ENCODE peak calls at places on chromosomes 13 and 19, in eight cellular contexts. I is adrenal gland; A is CD4-positive, alpha-beta memory T cell; F is AG04449; J is brain microvascular endothelial cell; T is AG04450; S is lung; V is tibial nerve. D is an unnamed sample.

GRCh38 chr19:16025108-16026101 is 50.9 kb upstream of the TPM4 start:
- DNase-seq in T (peak; percentile 16), I (peak; percentile 72), F (peak; percentile 14), S (no peak), J (peak; percentile 72), V (no peak), A (no peak), D (no peak)

GRCh38 chr19:55700813-55701212 is 25.8 kb downstream of the EPN1 start:
- DNase-seq in S (no peak), F (no peak), A (no peak), J (no peak), I (peak; percentile 17), V (no peak), T (no peak), D (no peak)

GRCh38 chr13:101383595-101383994 is 32.7 kb downstream of the NALCN start:
- DNase-seq in S (no peak), F (no peak), I (no peak), A (no peak), V (no peak), J (no peak), T (no peak), D (no peak)

GRCh38 chr19:47124937-47125668 is 5.5 kb upstream of the SAE1 start:
- DNase-seq in T (no peak), I (no peak), S (no peak), A (peak; percentile 63), V (no peak), F (no peak), J (peak; percentile 47), D (no peak)

GRCh38 chr19:42480335-42481095 is 37.8 kb upstream of the CXCL17 start:
- DNase-seq in J (peak; percentile 50), S (peak; percentile 34), A (peak; percentile 3), F (no peak), T (no peak), I (peak; percentile 63), V (no peak), D (peak; percentile 35)

GRCh38 chr13:95300625-95301134 is 571 bp downstream of the ABCC4 start:
- DNase-seq in I (peak; percentile 25), V (no peak), T (peak; percentile 23), S (peak; percentile 61), F (no peak), J (peak; percentile 20), A (peak; percentile 20), D (no peak)

GRCh38 chr13:102838982-102839381 is 6.8 kb upstream of the ERCC5 start:
- DNase-seq in A (no peak), V (no peak), T (no peak), J (no peak), F (no peak), I (no peak), S (no peak), D (no peak)

GRCh38 chr13:48155850-48156249 is 60.9 kb upstream of the MED4 start:
- DNase-seq in T (no peak), J (peak; percentile 40), V (no peak), F (no peak), I (no peak), A (peak; percentile 69), S (no peak), D (no peak)

GRCh38 chr13:30338331-30338851 is 31.0 kb upstream of the KATNAL1 start:
- DNase-seq in S (no peak), F (peak; percentile 10), V (no peak), I (peak; percentile 64), A (no peak), J (peak; percentile 28), T (no peak), D (no peak)

GRCh38 chr19:3284759-3285646 is 60.5 kb downstream of the CELF5 start:
- DNase-seq in S (peak; percentile 89), J (peak; percentile 90), I (peak; percentile 86), F (no peak), A (peak; percentile 46), V (no peak), T (peak; percentile 11), D (no peak)

GRCh38 chr19:17292301-17293074 is 10.7 kb downstream of the ABHD8 start:
- DNase-seq in T (peak; percentile 59), J (peak; percentile 88), A (peak; percentile 77), F (no peak), S (peak; percentile 68), V (peak; percentile 48), I (peak; percentile 78), D (no peak)

GRCh38 chr19:45130888-45131615 is 29.7 kb downstream of the NKPD1 start:
- DNase-seq in V (no peak), T (no peak), F (no peak), A (no peak), S (no peak), I (peak; percentile 56), J (no peak), D (no peak)

GRCh38 chr19:41691268-41691970 is 3.3 kb upstream of the CEACAM7 start:
- DNase-seq in T (no peak), A (peak; percentile 22), V (no peak), I (no peak), F (no peak), S (no peak), J (no peak), D (no peak)

GRCh38 chr13:111947876-111948275 is 119.1 kb upstream of the SOX1 start:
- DNase-seq in S (no peak), A (no peak), T (no peak), I (no peak), V (no peak), F (no peak), J (no peak), D (no peak)

GRCh38 chr13:110195547-110196485 is 111.1 kb downstream of the COL4A1 start:
- DNase-seq in V (no peak), A (no peak), F (no peak), I (no peak), T (no peak), S (no peak), J (no peak), D (no peak)

GRCh38 chr13:98752111-98752941 is at the start of gene SLC15A1:
- DNase-seq in J (no peak), S (no peak), V (no peak), I (no peak), A (no peak), T (no peak), F (no peak), D (no peak)

GRCh38 chr13:81639984-81640582 is 1299.2 kb upstream of the SPRY2 start:
- DNase-seq in F (no peak), J (no peak), S (no peak), A (no peak), V (no peak), T (no peak), I (no peak), D (no peak)

GRCh38 chr13:23743717-23744116 is 145.5 kb downstream of the MIPEP start:
- DNase-seq in S (no peak), F (no peak), A (no peak), J (no peak), T (no peak), V (no peak), I (no peak), D (no peak)

GRCh38 chr19:2952953-2953481 is 8.2 kb upstream of the ZNF77 start:
- DNase-seq in V (no peak), J (no peak), I (no peak), F (no peak), A (no peak), S (peak; percentile 72), T (no peak), D (no peak)

GRCh38 chr13:42064259-42064658 is 15.8 kb downstream of the DGKH start:
- DNase-seq in F (no peak), J (peak; percentile 96), I (no peak), T (no peak), V (no peak), S (no peak), A (no peak), D (no peak)

GRCh38 chr13:65926750-65927171 is 1303.4 kb downstream of the PCDH9 start:
- DNase-seq in V (no peak), J (no peak), T (no peak), I (no peak), F (no peak), S (no peak), A (no peak), D (no peak)

GRCh38 chr13:71865858-71866172 is 1.2 kb downstream of the DACH1 start:
- DNase-seq in S (no peak), T (no peak), A (no peak), J (no peak), F (no peak), I (peak; percentile 24), V (no peak), D (no peak)
- H3K4me3 ChIP-seq in S (peak overlapping the region; percentile 84), T (peak overlapping the region; percentile 43), A (no peak overlapping the region), J (peak overlapping the region; percentile 61), F (peak overlapping the region; percentile 41), I (no peak overlapping the region), V (peak overlapping the region; percentile 34), D (peak overlapping the region; percentile 51)

GRCh38 chr13:33323766-33324525 is 38.4 kb upstream of the STARD13 start:
- DNase-seq in F (no peak), S (no peak), A (no peak), T (no peak), V (no peak), I (no peak), J (peak; percentile 11), D (no peak)
- H3K4me3 ChIP-seq in F (no peak overlapping the region), S (no peak overlapping the region), A (no peak overlapping the region), T (no peak overlapping the region), V (no peak overlapping the region), I (no peak overlapping the region), J (no peak overlapping the region), D (no peak overlapping the region)

DNA sequence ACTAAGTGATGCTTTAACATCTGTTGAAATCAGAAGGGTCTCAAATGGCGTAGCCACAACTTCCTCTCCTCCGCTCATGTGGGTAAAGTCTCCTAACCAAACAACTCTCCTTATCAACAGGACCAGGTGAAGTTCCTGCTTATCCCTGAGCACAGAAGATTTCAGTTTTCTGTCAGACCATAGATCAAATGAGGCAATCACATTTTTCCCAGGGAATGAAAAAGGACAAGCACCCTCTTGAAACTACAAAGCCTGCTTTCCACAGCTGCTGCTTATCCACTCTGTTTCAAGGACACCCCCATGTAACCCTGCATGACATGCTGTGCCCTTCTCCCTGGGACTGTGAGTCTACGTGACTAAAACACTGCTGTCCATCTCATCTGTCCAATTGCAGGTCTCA is 788.3 kb upstream of the SLITRK5 start:
- DNase-seq in A (no peak), J (no peak), F (no peak), S (no peak), V (no peak), T (no peak), I (no peak), D (no peak)
- H3K4me3 ChIP-seq in A (no peak overlapping the region), J (no peak overlapping the region), F (no peak overlapping the region), S (no peak overlapping the region), V (no peak overlapping the region), T (no peak overlapping the region), I (no peak overlapping the region), D (no peak overlapping the region)

DNA sequence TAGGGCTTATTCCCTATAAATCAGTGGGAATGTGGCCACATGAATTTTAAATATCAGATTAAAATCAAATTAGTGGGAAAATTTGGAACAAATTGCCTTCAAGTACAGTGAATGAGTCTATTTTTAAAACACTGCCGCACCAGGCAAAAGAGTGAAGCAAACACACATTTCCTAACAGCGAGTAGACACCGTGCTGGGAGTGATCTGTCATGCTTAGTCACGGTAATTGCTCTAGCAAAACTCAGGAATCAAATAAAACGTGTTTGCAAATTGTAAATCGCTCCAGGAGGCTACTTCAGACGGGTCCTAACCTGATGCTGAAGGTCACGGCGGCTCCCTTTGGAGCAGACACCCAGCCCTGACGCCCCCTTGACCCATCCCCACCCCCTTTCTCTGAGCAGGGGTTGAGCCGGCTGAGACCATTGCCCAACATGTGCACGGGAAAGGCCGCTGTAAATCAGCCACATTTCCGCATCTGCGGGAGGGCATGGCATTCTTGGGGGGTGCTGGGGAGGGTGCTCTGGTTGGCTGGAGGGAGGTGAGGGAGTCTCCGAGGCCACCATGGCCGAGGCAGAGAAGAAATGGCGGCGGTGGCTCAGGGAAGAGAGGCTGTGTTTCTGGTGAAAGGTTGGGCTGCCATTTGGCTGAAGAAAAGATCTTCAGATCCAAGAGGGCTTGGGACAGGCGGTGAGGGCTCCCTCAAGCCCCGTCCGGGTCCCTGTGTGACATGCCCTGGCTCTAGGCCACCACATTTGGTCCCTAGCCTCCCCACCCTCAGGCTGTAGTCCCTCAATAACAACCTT is 8.9 kb downstream of the CEBPA start:
- DNase-seq in S (no peak), F (peak; percentile 45), A (no peak), T (peak; percentile 26), I (no peak), V (no peak), J (peak; percentile 59), D (peak; percentile 35)
- H3K4me3 ChIP-seq in S (no peak overlapping the region), F (no peak overlapping the region), A (no peak overlapping the region), T (no peak overlapping the region), I (no peak overlapping the region), V (no peak overlapping the region), J (no peak overlapping the region), D (peak overlapping the region; percentile 72)

D was measured in SK-N-MC.